ENCODE peak calls at places on chromosomes 5 and 9, in four cellular contexts. M, F, E and D are unnamed samples.

GRCh38 chr9:68470634-68471033 is 70.0 kb downstream of the TMEM252 start:
- DNase-seq in E (no peak), F (no peak), M (no peak), D (no peak)

GRCh38 chr9:111866976-111867375 is 29.6 kb upstream of the UGCG start:
- DNase-seq in E (no peak), F (peak), M (peak), D (no peak)

GRCh38 chr9:127369428-127369827 is 27.5 kb upstream of the SLC2A8 start:
- DNase-seq in M (no peak), E (no peak), F (no peak), D (no peak)

GRCh38 chr5:23352437-23352836 is 155.0 kb upstream of the PRDM9 start:
- DNase-seq in E (no peak), F (no peak), M (no peak), D (no peak)

GRCh38 chr5:74540582-74540981 is 99.9 kb downstream of the ENC1 start:
- DNase-seq in F (no peak), E (no peak), M (no peak), D (no peak)

GRCh38 chr5:79827159-79827562 is 137.5 kb downstream of the CMYA5 start:
- DNase-seq in E (no peak), M (no peak), F (no peak), D (no peak)

GRCh38 chr9:19408316-19408692 is 505 bp upstream of the ACER2 start:
- DNase-seq in E (peak), F (no peak), M (no peak), D (no peak)

GRCh38 chr5:68041293-68041692 is 174.3 kb upstream of the PIK3R1 start:
- DNase-seq in M (no peak), E (no peak), F (no peak), D (peak)

GRCh38 chr5:56159521-56159947 is 73.6 kb downstream of the ANKRD55 start:
- DNase-seq in F (no peak), E (no peak), M (no peak), D (no peak)

GRCh38 chr9:136339173-136339957 is 12.0 kb downstream of the GPSM1 start:
- DNase-seq in M (no peak), F (no peak), E (peak), D (no peak)